ENCODE peak calls at places on chromosomes 16 and 17, in nine cellular contexts. P, K, D, X, B, E, A, Q and G are unnamed samples.
A peak's percentile ranks its signal among the peaks of the same experiment; 100 is the strongest.

GRCh38 chr17:55897301-55897700 is 146.4 kb downstream of the PCTP start:
- DNase-seq in P (no peak), K (peak; percentile 85), D (no peak), X (no peak), B (no peak), E (no peak), A (no peak), Q (no peak), G (no peak)

GRCh38 chr17:17186051-17186450 is 20.1 kb downstream of the PLD6 start:
- DNase-seq in P (no peak), K (no peak), D (no peak), X (no peak), B (peak; percentile 35), E (no peak), A (no peak), Q (no peak), G (no peak)

GRCh38 chr16:8941718-8942344 is 21.9 kb downstream of the USP7 start:
- DNase-seq in P (no peak), K (no peak), D (no peak), X (no peak), B (no peak), E (no peak), A (no peak), Q (no peak), G (no peak)

GRCh38 chr16:74568961-74569631 is 37.8 kb downstream of the GLG1 start:
- DNase-seq in P (peak; percentile 43), K (no peak), D (peak; percentile 12), X (peak; percentile 76), B (peak; percentile 21), E (peak; percentile 25), A (no peak), Q (no peak), G (no peak)

GRCh38 chr17:78226055-78226751 is 5.2 kb upstream of the TMEM235 start:
- DNase-seq in P (no peak), K (no peak), D (no peak), X (no peak), B (no peak), E (no peak), A (peak; percentile 48), Q (no peak), G (no peak)

GRCh38 chr17:50593321-50593720 is 32.8 kb downstream of the CACNA1G start:
- DNase-seq in P (no peak), K (no peak), D (no peak), X (no peak), B (no peak), E (no peak), A (peak; percentile 89), Q (no peak), G (no peak)

GRCh38 chr17:67466251-67466650 is 89.2 kb downstream of the PITPNC1 start:
- DNase-seq in P (no peak), K (no peak), D (no peak), X (no peak), B (no peak), E (no peak), A (peak; percentile 50), Q (no peak), G (no peak)

GRCh38 chr17:80219013-80219776 is 938 bp downstream of the SGSH start:
- DNase-seq in P (peak; percentile 82), K (peak; percentile 82), D (peak; percentile 84), X (peak; percentile 90), B (peak; percentile 81), E (peak; percentile 86), A (peak; percentile 77), Q (peak; percentile 40), G (peak; percentile 87)

GRCh38 chr17:81517339-81518112 is 4.9 kb upstream of the ACTG1 start:
- DNase-seq in P (peak; percentile 36), K (no peak), D (no peak), X (peak; percentile 30), B (peak; percentile 34), E (no peak), A (peak; percentile 86), Q (no peak), G (no peak)

GRCh38 chr16:73041644-73042043 is 6.3 kb downstream of the ZFHX3 start:
- DNase-seq in P (no peak), K (no peak), D (no peak), X (no peak), B (no peak), E (no peak), A (no peak), Q (no peak), G (no peak)

GRCh38 chr16:56610609-56611111 is 2.3 kb downstream of the MT2A start:
- DNase-seq in P (peak; percentile 69), K (peak; percentile 25), D (peak; percentile 46), X (peak; percentile 95), B (no peak), E (peak; percentile 73), A (no peak), Q (no peak), G (no peak)

DNA sequence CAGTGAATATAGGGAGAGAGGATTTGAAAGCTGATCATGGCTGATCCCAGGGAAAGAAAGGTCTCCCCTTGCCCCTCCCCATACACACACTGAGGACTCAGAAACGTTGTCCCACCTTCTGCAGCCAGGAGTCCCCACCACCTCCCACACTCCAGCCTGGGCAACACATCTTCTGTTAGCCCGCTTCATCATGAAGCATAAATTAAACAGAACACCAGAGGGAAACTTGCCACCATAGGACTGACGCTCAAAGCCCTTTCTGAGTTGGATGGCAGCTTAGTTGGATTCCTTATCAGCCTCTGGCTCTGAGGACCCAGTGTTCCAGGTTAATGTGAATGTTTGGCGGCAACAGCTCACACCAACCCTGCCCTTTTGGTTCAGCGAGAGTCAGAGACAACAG is 33.9 kb downstream of the ARHGAP27 start:
- DNase-seq in P (no peak), K (no peak), D (no peak), X (no peak), B (no peak), E (no peak), A (no peak), Q (no peak), G (no peak)
- TF ChIP-seq CTCF in P (no peak), K (no peak), D (no peak), X (peak; percentile 13), B (no peak), E (no peak), A (peak; percentile 53), Q (no peak), G (no peak)

GRCh38 chr17:57394375-57394774 is 138.1 kb downstream of the MSI2 start:
- DNase-seq in P (no peak), K (no peak), D (no peak), X (peak; percentile 51), B (no peak), E (no peak), A (no peak), Q (no peak), G (no peak)

GRCh38 chr17:57389474-57389873 is 133.2 kb downstream of the MSI2 start:
- DNase-seq in P (no peak), K (no peak), D (no peak), X (no peak), B (no peak), E (no peak), A (no peak), Q (no peak), G (no peak)

GRCh38 chr17:57391076-57391825 is 134.9 kb downstream of the MSI2 start:
- DNase-seq in P (no peak), K (no peak), D (no peak), X (no peak), B (no peak), E (no peak), A (no peak), Q (no peak), G (no peak)

GRCh38 chr17:57393368-57393767 is 137.0 kb downstream of the MSI2 start:
- DNase-seq in P (no peak), K (no peak), D (no peak), X (no peak), B (no peak), E (no peak), A (no peak), Q (no peak), G (no peak)

GRCh38 chr17:57391857-57392256 is 135.5 kb downstream of the MSI2 start:
- DNase-seq in P (no peak), K (no peak), D (no peak), X (no peak), B (no peak), E (no peak), A (no peak), Q (no peak), G (no peak)
- H3K4me3 ChIP-seq in P (no peak overlapping the region), K (no peak overlapping the region), D (no peak overlapping the region), X (no peak overlapping the region), B (no peak overlapping the region), E (no peak overlapping the region), A (no peak overlapping the region), Q (no peak overlapping the region), G (no peak overlapping the region)

DNA sequence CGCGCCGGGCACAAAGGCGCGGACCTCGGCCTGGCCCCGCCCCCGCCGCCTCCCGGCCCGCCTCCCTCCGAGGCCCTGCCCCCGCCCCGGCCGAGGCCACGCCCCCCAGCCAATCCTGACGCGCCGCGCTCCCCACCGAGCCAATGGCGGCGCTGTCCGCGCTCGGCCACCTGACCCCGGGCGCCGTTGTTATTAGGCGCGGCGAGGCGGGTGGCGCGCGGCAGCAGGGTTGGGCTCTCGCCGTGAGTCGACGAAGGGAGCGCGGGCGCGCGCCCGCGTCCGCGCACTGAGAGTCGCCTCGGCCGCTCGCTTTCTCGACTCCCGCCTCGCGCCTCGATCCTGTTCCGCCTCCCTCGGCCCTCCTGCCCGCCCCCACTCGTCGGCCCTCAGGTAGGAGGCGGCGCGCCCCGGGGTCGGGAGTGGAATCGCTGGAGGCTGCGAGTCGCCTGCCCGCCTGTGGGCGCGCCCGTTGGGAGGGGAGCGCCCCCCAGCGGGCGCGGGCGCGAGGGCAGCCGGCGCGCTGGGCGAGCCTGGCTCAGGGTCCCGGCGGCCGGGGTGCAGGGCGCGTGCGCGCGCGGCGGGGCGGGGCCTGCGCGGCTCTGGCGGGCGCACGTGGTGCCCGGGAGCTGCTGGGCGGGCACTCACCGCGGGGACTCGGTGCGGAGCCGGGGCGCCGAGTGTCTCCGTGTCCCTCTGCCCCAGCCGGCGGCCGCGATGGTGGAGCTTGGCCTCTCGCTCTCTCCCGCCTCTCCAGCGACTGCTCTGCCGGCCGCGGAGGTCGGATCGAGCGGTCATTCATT is 405 bp upstream of the CBLN1 start:
- DNase-seq in P (peak; percentile 51), K (peak; percentile 56), D (peak; percentile 76), X (peak; percentile 11), B (peak; percentile 92), E (peak; percentile 54), A (peak; percentile 96), Q (peak; percentile 85), G (peak; percentile 52)
- TF ChIP-seq CTCF in P (no peak), K (no peak), D (peak; percentile 7), X (no peak), B (peak; percentile 50), E (no peak), A (peak; percentile 81), Q (peak; percentile 53), G (no peak)

GRCh38 chr16:89418352-89418751 is 72.0 kb downstream of the ANKRD11 start:
- DNase-seq in P (no peak), K (no peak), D (no peak), X (no peak), B (no peak), E (no peak), A (no peak), Q (no peak), G (no peak)

GRCh38 chr16:89413811-89414585 is 76.4 kb downstream of the ANKRD11 start:
- DNase-seq in P (no peak), K (no peak), D (no peak), X (no peak), B (no peak), E (no peak), A (no peak), Q (no peak), G (no peak)

GRCh38 chr16:89420204-89420603 is 70.2 kb downstream of the ANKRD11 start:
- DNase-seq in P (no peak), K (no peak), D (no peak), X (no peak), B (no peak), E (no peak), A (no peak), Q (no peak), G (no peak)

GRCh38 chr16:89412811-89413210 is 77.5 kb downstream of the ANKRD11 start:
- DNase-seq in P (no peak), K (no peak), D (no peak), X (no peak), B (no peak), E (no peak), A (no peak), Q (no peak), G (no peak)

GRCh38 chr16:89417352-89417751 is 73.0 kb downstream of the ANKRD11 start:
- DNase-seq in P (no peak), K (no peak), D (no peak), X (no peak), B (no peak), E (no peak), A (no peak), Q (no peak), G (no peak)
- H3K4me3 ChIP-seq in P (no peak overlapping the region), K (no peak overlapping the region), D (no peak overlapping the region), X (no peak overlapping the region), B (no peak overlapping the region), E (no peak overlapping the region), A (no peak overlapping the region), Q (no peak overlapping the region), G (no peak overlapping the region)